ENCODE peak calls at places on chromosomes 5 and 9, in four cellular contexts. W is ascending aorta, U is B cell, Q is GM23338. K is an unnamed sample.

GRCh38 chr5:139808481-139809330 is 13.1 kb downstream of the PSD2 start:
- DNase-seq in W (no peak), U (no peak), Q (peak), K (no peak)

GRCh38 chr9:101509572-101509971 is 24.1 kb upstream of the RNF20 start:
- DNase-seq in W (no peak), U (no peak), Q (no peak), K (no peak)

GRCh38 chr5:142179776-142180387 is 71.3 kb downstream of the NDFIP1 start:
- DNase-seq in W (no peak), U (no peak), Q (no peak), K (no peak)

GRCh38 chr5:109141499-109142200 is 268.1 kb downstream of the PJA2 start:
- DNase-seq in W (no peak), U (no peak), Q (peak), K (no peak)

GRCh38 chr9:75064307-75065025 is 23.5 kb downstream of the NMRK1 start:
- DNase-seq in W (no peak), U (no peak), Q (no peak), K (no peak)

GRCh38 chr5:177378884-177379883 is 5.0 kb upstream of the SLC34A1 start:
- DNase-seq in W (no peak), U (no peak), Q (no peak), K (no peak)

GRCh38 chr5:17224858-17225436 is 7.5 kb downstream of the BASP1 start:
- DNase-seq in W (no peak), U (peak), Q (no peak), K (no peak)

GRCh38 chr5:95261369-95262175 is 23.3 kb downstream of the MCTP1 start:
- DNase-seq in W (no peak), U (no peak), Q (peak), K (no peak)

GRCh38 chr9:117081641-117082317 is 333.1 kb downstream of the ASTN2 start:
- DNase-seq in W (no peak), U (no peak), Q (no peak), K (no peak)

GRCh38 chr9:128094950-128095544 is 27.0 kb downstream of the SLC25A25 start:
- DNase-seq in W (no peak), U (no peak), Q (no peak), K (no peak)

GRCh38 chr9:90868555-90868954 is 66.9 kb downstream of the SYK start:
- DNase-seq in W (no peak), U (no peak), Q (no peak), K (no peak)

GRCh38 chr5:33257807-33258491 is 182.8 kb upstream of the TARS1 start:
- DNase-seq in W (no peak), U (no peak), Q (no peak), K (no peak)

GRCh38 chr9:20804476-20805253 is 120.6 kb downstream of the FOCAD start:
- DNase-seq in W (no peak), U (no peak), Q (no peak), K (no peak)

GRCh38 chr5:89282038-89282831 is 399.3 kb upstream of the MEF2C start:
- DNase-seq in W (no peak), U (no peak), Q (no peak), K (no peak)

GRCh38 chr9:132935021-132935420 is 9.4 kb downstream of the TSC1 start:
- DNase-seq in W (no peak), U (no peak), Q (no peak), K (no peak)

GRCh38 chr9:98099898-98100297 is 19.1 kb downstream of the TRIM14 start:
- DNase-seq in W (no peak), U (no peak), Q (no peak), K (no peak)

GRCh38 chr9:2229109-2229733 is 214.1 kb downstream of the SMARCA2 start:
- DNase-seq in W (no peak), U (no peak), Q (no peak), K (no peak)

GRCh38 chr5:1791176-1791575 is 8.5 kb downstream of the MRPL36 start:
- DNase-seq in W (no peak), U (no peak), Q (no peak), K (no peak)

GRCh38 chr9:703392-703791 is 138.1 kb upstream of the DMRT1 start:
- DNase-seq in W (no peak), U (no peak), Q (no peak), K (no peak)

GRCh38 chr5:141637693-141638419 is 1.1 kb downstream of the RELL2 start:
- DNase-seq in W (peak), U (peak), Q (peak), K (no peak)

GRCh38 chr9:373759-374206 is 159.1 kb downstream of the DOCK8 start:
- DNase-seq in W (no peak), U (no peak), Q (no peak), K (no peak)

GRCh38 chr5:168311061-168311566 is 19.7 kb downstream of the WWC1 start:
- DNase-seq in W (no peak), U (no peak), Q (peak), K (no peak)

GRCh38 chr5:36442796-36443195 is 141.1 kb upstream of the RANBP3L start:
- DNase-seq in W (no peak), U (no peak), Q (no peak), K (no peak)
- TF ChIP-seq CTCF in W (no peak), U (no peak), Q (no peak), K (no peak)

DNA sequence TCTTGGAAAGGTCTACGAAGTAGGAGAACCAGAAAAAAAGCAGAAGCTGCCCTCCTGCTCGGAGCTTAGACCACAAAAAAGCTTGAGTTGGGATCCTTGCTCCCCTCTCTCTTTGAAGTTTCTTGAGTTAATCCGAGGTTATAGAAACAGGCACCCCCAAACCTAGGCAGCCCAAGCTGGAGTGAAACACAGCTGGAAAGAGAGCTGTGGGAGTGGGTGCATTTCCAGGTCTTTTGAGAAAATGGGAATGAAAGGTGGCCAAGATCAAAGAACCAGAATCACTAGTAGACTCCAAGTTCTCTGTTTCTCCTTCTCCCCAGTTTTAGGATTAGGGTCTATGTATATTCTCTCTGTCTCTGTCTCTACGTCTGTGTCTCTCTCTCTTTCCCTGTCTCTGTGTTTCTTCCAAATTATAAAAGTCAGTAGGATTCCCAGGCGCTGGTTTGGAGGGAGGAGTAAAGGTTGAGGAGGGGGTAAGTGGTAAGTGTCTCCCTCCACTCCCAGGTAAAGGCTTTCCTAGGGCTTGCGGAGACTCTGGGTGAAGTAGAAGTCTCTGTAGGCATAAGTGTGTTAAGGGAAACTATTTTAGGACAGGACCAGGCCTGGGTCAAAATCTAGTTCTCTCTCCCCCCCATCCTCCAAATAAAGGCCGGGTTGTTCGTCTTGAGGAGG is 2.9 kb downstream of the LHX2 start:
- DNase-seq in W (no peak), U (no peak), Q (no peak), K (no peak)
- TF ChIP-seq CTCF in W (no peak), U (no peak), Q (no peak), K (no peak)

GRCh38 chr9:111980398-111980797 is 83.8 kb downstream of the UGCG start:
- DNase-seq in W (peak), U (no peak), Q (no peak), K (no peak)

GRCh38 chr9:111978616-111979015 is 82.0 kb downstream of the UGCG start:
- DNase-seq in W (no peak), U (no peak), Q (no peak), K (no peak)

GRCh38 chr9:111974092-111974681 is 77.6 kb downstream of the UGCG start:
- DNase-seq in W (peak), U (no peak), Q (no peak), K (no peak)

GRCh38 chr9:111979561-111979960 is 82.9 kb downstream of the UGCG start:
- DNase-seq in W (peak), U (no peak), Q (peak), K (no peak)

DNA sequence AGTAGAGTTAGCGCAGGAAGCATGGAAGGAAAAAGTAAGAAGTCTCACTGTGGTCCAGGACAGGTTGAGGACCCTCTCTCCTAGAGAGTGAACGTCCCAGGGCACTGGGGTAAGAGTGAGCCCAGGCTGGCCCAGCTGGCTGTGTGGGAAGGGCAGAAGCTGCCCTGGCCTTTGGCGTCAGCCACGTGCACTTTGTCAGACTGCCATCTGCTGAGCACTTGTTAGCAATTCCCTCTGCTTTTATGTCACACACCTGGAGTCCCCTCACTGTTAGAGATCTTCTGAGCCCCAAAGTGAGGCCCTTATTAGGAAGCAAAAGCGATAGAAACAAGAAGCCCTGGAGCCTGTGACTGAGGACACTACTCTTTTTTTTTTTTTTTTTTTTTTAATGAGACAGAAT is 79.1 kb downstream of the UGCG start:
- DNase-seq in W (peak), U (no peak), Q (peak), K (no peak)
- TF ChIP-seq CTCF in W (no peak), U (no peak), Q (peak), K (no peak)

DNA sequence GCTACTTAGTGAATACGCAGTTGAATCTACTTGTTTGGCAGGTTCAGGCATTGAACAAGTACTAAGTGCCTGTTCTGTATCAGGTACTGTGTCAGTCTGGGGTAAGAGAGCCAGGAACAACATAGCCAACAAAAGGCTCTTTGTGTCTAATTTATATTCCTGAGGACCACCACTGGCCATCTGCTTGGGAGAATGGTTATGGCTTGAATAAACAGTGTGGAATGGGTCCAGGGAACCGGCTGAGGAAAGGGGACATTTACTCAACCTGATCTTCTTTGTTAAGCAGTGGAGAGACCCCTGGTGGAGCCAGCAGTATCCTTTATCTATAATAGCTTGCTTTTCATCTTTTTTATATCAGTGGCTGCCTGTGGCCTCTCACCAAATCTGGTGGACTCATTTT is 38.6 kb downstream of the EXOSC2 start:
- DNase-seq in W (no peak), U (no peak), Q (peak), K (no peak)
- TF ChIP-seq CTCF in W (no peak), U (no peak), Q (peak), K (no peak)

DNA sequence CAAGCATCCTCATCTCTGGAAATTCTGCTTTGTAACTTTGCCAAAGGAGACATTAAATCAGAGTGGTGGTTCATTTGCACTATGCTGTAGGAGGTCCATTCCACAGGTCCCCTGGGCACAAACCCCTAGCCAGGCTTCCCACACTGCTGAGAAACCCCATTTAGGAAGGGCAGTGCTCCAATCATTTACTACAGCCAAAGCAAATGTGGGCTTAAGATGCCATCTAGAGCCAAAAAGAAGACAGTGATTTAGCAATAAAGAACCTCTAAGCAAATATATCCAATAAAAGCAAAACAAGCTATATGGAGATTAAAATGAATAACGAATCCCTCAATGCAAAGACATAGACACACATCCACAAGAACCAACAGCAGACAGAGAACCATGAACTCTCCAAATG is 129.0 kb upstream of the ALDH1B1 start:
- DNase-seq in W (no peak), U (no peak), Q (peak), K (no peak)
- TF ChIP-seq CTCF in W (no peak), U (no peak), Q (peak), K (no peak)

DNA sequence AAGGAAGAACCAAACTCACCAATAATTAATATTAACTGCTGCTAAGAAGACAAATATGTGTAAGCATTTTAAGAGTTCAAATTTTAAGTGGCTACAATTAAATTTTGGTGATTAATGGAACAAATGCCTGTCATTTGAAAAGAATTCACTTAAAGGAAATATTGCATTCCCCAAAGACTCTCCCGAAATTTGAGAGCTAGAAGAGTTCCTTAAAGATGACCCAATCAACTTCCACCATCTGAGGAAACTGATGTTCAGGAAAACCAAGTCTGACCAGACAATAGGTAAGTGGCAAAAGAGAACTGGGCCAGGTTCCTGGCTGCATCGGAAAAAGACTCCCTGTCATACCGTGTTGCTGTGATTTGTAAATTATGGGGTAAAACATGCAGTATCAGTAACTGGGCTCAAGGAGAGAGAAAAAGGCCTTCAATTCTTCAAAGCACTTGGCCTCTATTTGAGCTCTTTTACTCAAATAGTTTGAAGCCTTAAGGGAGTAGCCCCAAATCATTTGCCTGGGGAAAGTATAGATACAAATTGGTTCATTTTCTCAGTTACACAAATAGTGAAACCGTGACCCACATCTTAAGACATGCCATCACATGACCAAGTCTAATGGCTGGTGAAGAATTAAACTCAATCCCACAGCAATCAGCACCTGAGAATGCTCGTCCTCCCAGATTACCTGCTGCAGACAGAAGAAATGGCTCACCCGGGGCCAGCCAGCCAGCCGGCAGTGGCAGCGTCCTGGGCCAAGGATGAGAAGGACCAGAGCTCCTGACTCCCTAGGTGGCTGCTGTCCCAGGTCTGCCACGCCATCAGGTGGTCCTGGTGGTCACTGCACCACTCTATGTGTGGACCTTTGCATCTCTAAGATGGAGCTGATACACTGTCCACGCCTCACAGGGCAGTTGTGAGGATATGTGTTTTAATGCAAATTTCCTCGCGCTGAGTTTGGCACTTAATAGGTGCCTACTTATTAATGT is 162.9 kb downstream of the TTLL11 start:
- DNase-seq in W (no peak), U (no peak), Q (peak), K (no peak)
- TF ChIP-seq CTCF in W (peak), U (no peak), Q (peak), K (no peak)

GRCh38 chr5:6768590-6769230 is 55.5 kb downstream of the TENT4A start:
- DNase-seq in W (no peak), U (no peak), Q (no peak), K (no peak)
- TF ChIP-seq CTCF in W (no peak), U (no peak), Q (peak), K (no peak)

K was measured in omental fat pad.